ENCODE peak calls at places on chromosomes 6 and 20, in five cellular contexts. E is BJ, L is suprapubic skin, Y is smooth muscle cell of the brain vasculature, O is Caki2. Z is an unnamed sample.

GRCh38 chr6:149859368-149859767 is 4.8 kb downstream of the LRP11 start:
- DNase-seq in E (no peak), L (no peak), Y (no peak), O (no peak), Z (no peak)

GRCh38 chr6:165800337-165800736 is 137.3 kb upstream of the PDE10A start:
- DNase-seq in E (no peak), L (no peak), Y (no peak), O (no peak), Z (no peak)

GRCh38 chr20:25248501-25249172 is 752 bp downstream of the PYGB start:
- DNase-seq in E (no peak), L (peak; percentile 81), Y (no peak), O (no peak), Z (peak; percentile 33)

GRCh38 chr6:55174211-55175013 is at the start of gene HCRTR2:
- DNase-seq in E (no peak), L (no peak), Y (no peak), O (no peak), Z (no peak)

GRCh38 chr6:75117701-75118100 is 88.2 kb downstream of the COL12A1 start:
- DNase-seq in E (no peak), L (no peak), Y (no peak), O (no peak), Z (no peak)

GRCh38 chr20:47854687-47855212 is 69.5 kb upstream of the SULF2 start:
- DNase-seq in E (no peak), L (no peak), Y (no peak), O (peak; percentile 53), Z (no peak)

GRCh38 chr6:6494677-6495076 is 93.8 kb upstream of the LY86 start:
- DNase-seq in E (no peak), L (no peak), Y (no peak), O (peak; percentile 8), Z (no peak)

GRCh38 chr6:74585779-74586178 is 620.1 kb downstream of the COL12A1 start:
- DNase-seq in E (no peak), L (no peak), Y (no peak), O (no peak), Z (no peak)

GRCh38 chr6:111503194-111503593 is 20.2 kb upstream of the REV3L start:
- DNase-seq in E (no peak), L (no peak), Y (no peak), O (no peak), Z (no peak)

GRCh38 chr6:158567152-158567551 is 7.3 kb downstream of the TMEM181 start:
- DNase-seq in E (no peak), L (no peak), Y (no peak), O (no peak), Z (no peak)

GRCh38 chr20:63234693-63235398 is 859 bp upstream of the BIRC7 start:
- DNase-seq in E (no peak), L (no peak), Y (no peak), O (no peak), Z (no peak)

GRCh38 chr6:124055986-124056385 is 252.3 kb downstream of the NKAIN2 start:
- DNase-seq in E (no peak), L (no peak), Y (no peak), O (no peak), Z (peak; percentile 13)

Z was measured in NCI-H1930.